ENCODE peak calls at places on chromosomes 11 and 22, in seven cellular contexts. W is CD8-positive, alpha-beta T cell; R is neural crest cell; Q is fibroblast of mammary gland; M is dorsolateral prefrontal cortex; V is A673; O is stomach. T is an unnamed sample.

GRCh38 chr11:28026634-28027290 is 81.2 kb downstream of the KIF18A start:
- DNase-seq in W (no peak), R (no peak), O (no peak), M (no peak), V (no peak), Q (no peak), T (no peak)

GRCh38 chr22:44159230-44159629 is 21.5 kb upstream of the PARVG start:
- DNase-seq in O (no peak), M (no peak), Q (no peak), W (no peak), V (no peak), R (no peak), T (no peak)

GRCh38 chr22:31097941-31098632 is 9.3 kb downstream of the SELENOM start:
- DNase-seq in W (no peak), M (no peak), R (no peak), V (no peak), Q (no peak), O (no peak), T (no peak)

GRCh38 chr11:64892411-64892831 is 14.0 kb upstream of the EHD1 start:
- DNase-seq in Q (no peak), R (no peak), M (no peak), W (no peak), V (no peak), O (no peak), T (no peak)

GRCh38 chr11:61092908-61093763 is 9.2 kb upstream of the CD5 start:
- DNase-seq in Q (no peak), R (no peak), W (no peak), O (no peak), V (no peak), M (no peak), T (no peak)

GRCh38 chr22:27097933-27098332 is 440.5 kb downstream of the MIAT start:
- DNase-seq in R (no peak), Q (no peak), W (no peak), M (no peak), V (no peak), O (no peak), T (no peak)

GRCh38 chr11:68979931-68980775 is 633 bp downstream of the MRGPRD start:
- DNase-seq in V (no peak), W (no peak), O (no peak), R (no peak), Q (no peak), M (no peak), T (no peak)

GRCh38 chr22:21866821-21867527 is 471 bp downstream of the MAPK1 start:
- DNase-seq in Q (no peak), V (peak; percentile 54), W (no peak), R (peak; percentile 9), O (peak; percentile 29), M (no peak), T (peak; percentile 38)

GRCh38 chr11:118565062-118565461 is 669 bp downstream of the IFT46 start:
- DNase-seq in M (no peak), O (no peak), V (no peak), R (no peak), W (no peak), Q (peak; percentile 56), T (no peak)

GRCh38 chr22:33919591-33920501 is at the start of gene LARGE1:
- DNase-seq in M (no peak), Q (no peak), V (no peak), W (no peak), O (peak; percentile 63), R (peak; percentile 34), T (peak; percentile 6)

GRCh38 chr11:80297808-80298460 is 857.1 kb upstream of the TENM4 start:
- DNase-seq in O (no peak), V (no peak), Q (peak; percentile 25), M (no peak), W (no peak), R (no peak), T (peak; percentile 59)

GRCh38 chr22:41976070-41976901 is 7.0 kb downstream of the SEPTIN3 start:
- DNase-seq in M (peak; percentile 47), V (no peak), W (no peak), O (peak; percentile 61), Q (no peak), R (peak; percentile 38), T (no peak)

GRCh38 chr11:17280494-17281127 is 4.1 kb downstream of the NUCB2 start:
- DNase-seq in R (no peak), Q (no peak), O (no peak), W (no peak), M (no peak), V (no peak), T (no peak)

GRCh38 chr11:124882339-124883071 is 15.2 kb downstream of the ROBO4 start:
- DNase-seq in V (no peak), Q (no peak), R (no peak), O (no peak), W (no peak), M (no peak), T (no peak)

GRCh38 chr11:72091292-72091691 is 10.6 kb downstream of the LRRC51 start:
- DNase-seq in Q (peak; percentile 70), V (peak; percentile 81), M (peak; percentile 45), W (peak; percentile 50), R (peak; percentile 58), O (peak; percentile 71), T (peak; percentile 69)

GRCh38 chr11:80718611-80719291 is 1277.9 kb upstream of the TENM4 start:
- DNase-seq in W (no peak), O (no peak), V (no peak), M (no peak), Q (no peak), R (no peak), T (no peak)

GRCh38 chr11:63847363-63847762 is 8.5 kb downstream of the MARK2 start:
- DNase-seq in Q (no peak), V (no peak), O (peak; percentile 83), M (no peak), R (no peak), W (no peak), T (no peak)

GRCh38 chr22:39106326-39106725 is 9.3 kb downstream of the APOBEC3H start:
- DNase-seq in M (no peak), O (no peak), R (no peak), Q (no peak), V (no peak), W (no peak), T (no peak)

GRCh38 chr11:58905141-58905715 is 34.1 kb upstream of the GLYATL1 start:
- DNase-seq in W (no peak), Q (peak; percentile 66), V (peak; percentile 49), O (no peak), R (peak; percentile 56), M (peak; percentile 23), T (peak; percentile 48)

GRCh38 chr11:47351159-47352126 is 1.1 kb downstream of the MYBPC3 start:
- DNase-seq in V (no peak), O (peak; percentile 77), Q (no peak), R (no peak), W (no peak), M (no peak), T (no peak)

GRCh38 chr11:9660886-9661285 is 3.0 kb upstream of the SWAP70 start:
- DNase-seq in R (no peak), V (no peak), O (no peak), M (no peak), W (no peak), Q (peak; percentile 72), T (peak; percentile 37)

GRCh38 chr11:9664276-9665171 is 647 bp downstream of the SWAP70 start:
- DNase-seq in Q (peak; percentile 52), R (peak; percentile 6), M (no peak), W (no peak), O (peak; percentile 48), V (peak; percentile 46), T (peak; percentile 50)

GRCh38 chr11:9662273-9662672 is 1.6 kb upstream of the SWAP70 start:
- DNase-seq in M (no peak), Q (peak; percentile 5), O (no peak), W (no peak), V (no peak), R (no peak), T (no peak)

GRCh38 chr11:9665749-9666148 is 1.9 kb downstream of the SWAP70 start:
- DNase-seq in O (no peak), W (no peak), M (no peak), V (no peak), R (no peak), Q (no peak), T (no peak)

GRCh38 chr11:9663699-9664275 is at the start of gene SWAP70:
- DNase-seq in M (peak; percentile 74), Q (peak; percentile 88), V (peak; percentile 75), R (peak; percentile 83), W (peak; percentile 47), O (peak; percentile 90), T (peak; percentile 75)
- TF ChIP-seq CTCF in M (peak; percentile 33), Q (peak; percentile 45), V (no peak), R (peak; percentile 65), W (no peak), O (peak; percentile 36), T (peak; percentile 33)

DNA sequence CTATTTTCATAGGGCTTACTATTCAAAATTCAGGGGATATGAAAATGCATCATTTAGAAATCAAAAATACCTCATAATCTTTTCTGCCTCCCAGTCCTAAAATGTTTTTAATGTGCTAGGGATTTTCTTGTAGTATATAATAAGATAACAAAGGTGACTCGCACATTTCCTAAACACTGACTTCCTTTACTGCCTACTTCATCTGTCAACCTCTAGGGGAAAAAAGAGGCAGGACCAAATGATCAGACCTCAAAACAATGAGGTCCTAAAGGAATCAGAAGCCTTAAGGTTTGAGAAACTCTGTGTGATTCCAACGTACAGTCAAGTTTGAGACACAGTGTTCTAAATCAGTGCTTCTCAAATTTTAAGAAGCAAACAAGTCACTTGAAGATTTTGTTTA is 56.1 kb upstream of the POU2AF2 start:
- DNase-seq in M (no peak), V (peak; percentile 25), O (no peak), R (no peak), W (no peak), Q (peak; percentile 32), T (no peak)
- TF ChIP-seq CTCF in M (no peak), V (no peak), O (no peak), R (no peak), W (no peak), Q (peak; percentile 25), T (no peak)

DNA sequence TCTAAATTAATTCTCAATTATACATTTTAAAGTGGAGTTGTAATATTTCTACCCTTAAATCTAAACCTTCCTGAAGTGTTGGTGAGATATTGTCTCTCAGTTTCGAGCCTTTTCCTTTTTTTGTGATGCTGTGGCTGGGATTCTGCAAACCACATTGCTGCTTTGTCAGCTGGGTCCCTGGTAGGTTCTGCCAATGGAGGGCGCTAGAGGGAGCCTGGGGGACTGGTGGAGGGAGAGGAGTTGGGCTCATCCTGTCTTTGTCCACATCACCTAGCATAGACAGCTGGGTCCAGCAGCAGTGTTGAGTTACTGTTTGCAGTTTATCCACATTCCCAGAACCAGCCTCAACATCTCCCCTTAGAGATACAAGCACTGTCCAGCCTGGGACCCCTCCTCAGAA is 41.0 kb downstream of the TRAF6 start:
- DNase-seq in O (no peak), W (no peak), M (no peak), V (peak; percentile 61), R (no peak), Q (peak; percentile 14), T (peak; percentile 14)
- TF ChIP-seq CTCF in O (no peak), W (no peak), M (no peak), V (peak; percentile 64), R (peak; percentile 29), Q (peak; percentile 46), T (no peak)

DNA sequence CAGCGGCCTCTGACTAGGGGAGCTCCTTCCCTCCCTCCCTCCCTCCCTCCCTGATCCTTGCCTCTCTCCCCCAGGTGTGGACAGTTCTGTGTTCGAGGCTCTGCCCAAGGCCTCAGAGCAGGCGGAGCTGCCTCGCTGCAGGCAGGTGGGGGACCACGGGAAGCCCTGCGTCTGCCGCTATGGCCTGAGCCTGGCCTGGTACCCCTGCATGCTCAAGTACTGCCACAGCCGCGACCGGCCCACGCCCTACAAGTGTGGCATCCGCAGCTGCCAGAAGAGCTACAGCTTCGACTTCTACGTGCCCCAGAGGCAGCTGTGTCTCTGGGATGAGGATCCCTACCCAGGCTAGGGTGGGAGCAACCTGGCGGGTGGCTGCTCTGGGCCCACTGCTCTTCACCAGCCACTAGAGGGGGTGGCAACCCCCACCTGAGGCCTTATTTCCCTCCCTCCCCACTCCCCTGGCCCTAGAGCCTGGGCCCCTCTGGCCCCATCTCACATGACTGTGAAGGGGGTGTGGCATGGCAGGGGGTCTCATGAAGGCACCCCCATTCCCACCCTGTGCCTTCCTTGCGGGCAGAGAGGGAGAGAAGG is 11.1 kb upstream of the POU2F3 start:
- DNase-seq in R (no peak), Q (no peak), M (no peak), V (no peak), W (no peak), O (no peak), T (no peak)
- TF ChIP-seq CTCF in R (peak; percentile 26), Q (peak; percentile 13), M (no peak), V (peak; percentile 43), W (no peak), O (no peak), T (no peak)